ENCODE peak calls at places on chromosomes 2 and 18, in four cellular contexts. One of them, this sample, is unnamed.

GRCh38 chr2:212282596-212283330 is 255.8 kb downstream of the ERBB4 start:
- DNase-seq in HCT116: no peak
- DNase-seq in HepG2: no peak
- DNase-seq in SK-N-MC: no peak
- DNase-seq in this sample: no peak

GRCh38 chr18:25459814-25460213 is 107.8 kb upstream of the ZNF521 start:
- DNase-seq in HCT116: no peak
- DNase-seq in HepG2: no peak
- DNase-seq in SK-N-MC: no peak
- DNase-seq in this sample: no peak

GRCh38 chr2:223696719-223697118 is 94.6 kb upstream of the SCG2 start:
- DNase-seq in SK-N-MC: no peak
- DNase-seq in HCT116: peak
- DNase-seq in HepG2: peak
- DNase-seq in this sample: no peak

GRCh38 chr2:58541511-58541910 is 300.4 kb upstream of the FANCL start:
- DNase-seq in SK-N-MC: no peak
- DNase-seq in HCT116: no peak
- DNase-seq in HepG2: no peak
- DNase-seq in this sample: no peak

GRCh38 chr2:144645055-144645778 is 125.3 kb upstream of the ZEB2 start:
- DNase-seq in HCT116: no peak
- DNase-seq in HepG2: no peak
- DNase-seq in SK-N-MC: no peak
- DNase-seq in this sample: no peak

GRCh38 chr2:72271276-72271614 is 123.6 kb upstream of the CYP26B1 start:
- DNase-seq in HCT116: no peak
- DNase-seq in SK-N-MC: no peak
- DNase-seq in HepG2: no peak
- DNase-seq in this sample: no peak

GRCh38 chr2:131092409-131093065 is 723 bp downstream of the FAM168B start:
- DNase-seq in SK-N-MC: no peak
- DNase-seq in HepG2: no peak
- DNase-seq in HCT116: no peak
- DNase-seq in this sample: no peak

GRCh38 chr2:43490387-43490786 is 105.5 kb downstream of the THADA start:
- DNase-seq in HCT116: no peak
- DNase-seq in SK-N-MC: no peak
- DNase-seq in HepG2: no peak
- DNase-seq in this sample: no peak

GRCh38 chr18:59276047-59276446 is 2.8 kb upstream of the RAX start:
- DNase-seq in SK-N-MC: no peak
- DNase-seq in HepG2: no peak
- DNase-seq in HCT116: no peak
- DNase-seq in this sample: no peak

GRCh38 chr18:62009521-62009920 is 116.7 kb upstream of the RNF152 start:
- DNase-seq in SK-N-MC: no peak
- DNase-seq in HepG2: no peak
- DNase-seq in HCT116: no peak
- DNase-seq in this sample: no peak

GRCh38 chr2:225008935-225009334 is 33.3 kb downstream of the DOCK10 start:
- DNase-seq in HCT116: peak
- DNase-seq in HepG2: peak
- DNase-seq in SK-N-MC: no peak
- DNase-seq in this sample: no peak

GRCh38 chr2:238504181-238504711 is 77.5 kb downstream of the ASB1 start:
- DNase-seq in HepG2: no peak
- DNase-seq in HCT116: no peak
- DNase-seq in SK-N-MC: no peak
- DNase-seq in this sample: no peak

GRCh38 chr2:214575030-214575949 is 164.4 kb downstream of the VWC2L start:
- DNase-seq in HepG2: no peak
- DNase-seq in HCT116: no peak
- DNase-seq in SK-N-MC: no peak
- DNase-seq in this sample: no peak

GRCh38 chr18:34709104-34709503 is 994 bp upstream of the DTNA start:
- DNase-seq in HepG2: peak
- DNase-seq in HCT116: no peak
- DNase-seq in SK-N-MC: no peak
- DNase-seq in this sample: no peak

GRCh38 chr2:215784371-215784783 is 229.0 kb downstream of the MREG start:
- DNase-seq in SK-N-MC: no peak
- DNase-seq in HepG2: no peak
- DNase-seq in HCT116: no peak
- DNase-seq in this sample: no peak

GRCh38 chr2:235861383-235861782 is 306.8 kb downstream of the GBX2 start:
- DNase-seq in HCT116: no peak
- DNase-seq in HepG2: no peak
- DNase-seq in SK-N-MC: no peak
- DNase-seq in this sample: no peak

GRCh38 chr2:21617885-21618434 is 494.2 kb downstream of the TDRD15 start:
- DNase-seq in HCT116: no peak
- DNase-seq in SK-N-MC: no peak
- DNase-seq in HepG2: no peak
- DNase-seq in this sample: no peak

GRCh38 chr18:3579701-3580100 is 129.7 kb downstream of the TGIF1 start:
- DNase-seq in SK-N-MC: no peak
- DNase-seq in HepG2: no peak
- DNase-seq in HCT116: no peak
- DNase-seq in this sample: no peak

GRCh38 chr2:133194777-133195335 is 373.4 kb downstream of the NCKAP5 start:
- DNase-seq in HCT116: no peak
- DNase-seq in HepG2: no peak
- DNase-seq in SK-N-MC: no peak
- DNase-seq in this sample: no peak

GRCh38 chr2:190459881-190460280 is 51.7 kb downstream of the MFSD6 start:
- DNase-seq in HCT116: no peak
- DNase-seq in SK-N-MC: no peak
- DNase-seq in HepG2: no peak
- DNase-seq in this sample: no peak

GRCh38 chr18:2855560-2856350 is 8.9 kb downstream of the EMILIN2 start:
- DNase-seq in HCT116: no peak
- DNase-seq in SK-N-MC: no peak
- DNase-seq in HepG2: peak
- DNase-seq in this sample: no peak

GRCh38 chr2:45085487-45085886 is 76.2 kb upstream of the SIX2 start:
- DNase-seq in HCT116: no peak
- DNase-seq in HepG2: no peak
- DNase-seq in SK-N-MC: no peak
- DNase-seq in this sample: no peak

GRCh38 chr18:6561893-6562292 is 147.2 kb upstream of the L3MBTL4 start:
- DNase-seq in HepG2: no peak
- DNase-seq in SK-N-MC: no peak
- DNase-seq in HCT116: no peak
- DNase-seq in this sample: no peak

GRCh38 chr2:165801176-165801575 is 7.1 kb upstream of the GALNT3 start:
- DNase-seq in HepG2: no peak
- DNase-seq in SK-N-MC: no peak
- DNase-seq in HCT116: no peak
- DNase-seq in this sample: no peak

GRCh38 chr2:212892193-212892592 is 259.2 kb downstream of the IKZF2 start:
- DNase-seq in SK-N-MC: no peak
- DNase-seq in HCT116: peak
- DNase-seq in HepG2: peak
- DNase-seq in this sample: no peak

GRCh38 chr2:174012347-174013309 is 47.5 kb upstream of the SP3 start:
- DNase-seq in SK-N-MC: no peak
- DNase-seq in HCT116: no peak
- DNase-seq in HepG2: no peak
- DNase-seq in this sample: peak

GRCh38 chr2:157782057-157782845 is 93.9 kb downstream of the ACVR1 start:
- DNase-seq in SK-N-MC: no peak
- DNase-seq in HCT116: no peak
- DNase-seq in HepG2: peak
- DNase-seq in this sample: no peak

GRCh38 chr2:60312618-60313017 is 240.8 kb downstream of the BCL11A start:
- DNase-seq in HepG2: no peak
- DNase-seq in SK-N-MC: no peak
- DNase-seq in HCT116: no peak
- DNase-seq in this sample: peak

GRCh38 chr2:59691518-59692190 is 861.8 kb downstream of the BCL11A start:
- DNase-seq in HepG2: peak
- DNase-seq in SK-N-MC: no peak
- DNase-seq in HCT116: no peak
- DNase-seq in this sample: no peak

GRCh38 chr2:48601349-48601748 is 16.3 kb upstream of the GTF2A1L start:
- DNase-seq in SK-N-MC: no peak
- DNase-seq in HCT116: peak
- DNase-seq in HepG2: peak
- DNase-seq in this sample: no peak

GRCh38 chr2:112665113-112665780 is 19.5 kb downstream of the SLC20A1 start:
- DNase-seq in HepG2: no peak
- DNase-seq in HCT116: no peak
- DNase-seq in SK-N-MC: no peak
- DNase-seq in this sample: no peak
- TF ChIP-seq POLR2AphosphoS5 in HepG2: no peak
- TF ChIP-seq POLR2AphosphoS5 in HCT116: peak
- TF ChIP-seq POLR2AphosphoS5 in SK-N-MC: no peak
- TF ChIP-seq POLR2AphosphoS5 in this sample: no peak

GRCh38 chr2:69588403-69588802 is 55.1 kb downstream of the AAK1 start:
- DNase-seq in HCT116: no peak
- DNase-seq in SK-N-MC: no peak
- DNase-seq in HepG2: no peak
- DNase-seq in this sample: no peak
- TF ChIP-seq POLR2AphosphoS5 in HCT116: no peak
- TF ChIP-seq POLR2AphosphoS5 in SK-N-MC: no peak
- TF ChIP-seq POLR2AphosphoS5 in HepG2: no peak
- TF ChIP-seq POLR2AphosphoS5 in this sample: no peak

DNA sequence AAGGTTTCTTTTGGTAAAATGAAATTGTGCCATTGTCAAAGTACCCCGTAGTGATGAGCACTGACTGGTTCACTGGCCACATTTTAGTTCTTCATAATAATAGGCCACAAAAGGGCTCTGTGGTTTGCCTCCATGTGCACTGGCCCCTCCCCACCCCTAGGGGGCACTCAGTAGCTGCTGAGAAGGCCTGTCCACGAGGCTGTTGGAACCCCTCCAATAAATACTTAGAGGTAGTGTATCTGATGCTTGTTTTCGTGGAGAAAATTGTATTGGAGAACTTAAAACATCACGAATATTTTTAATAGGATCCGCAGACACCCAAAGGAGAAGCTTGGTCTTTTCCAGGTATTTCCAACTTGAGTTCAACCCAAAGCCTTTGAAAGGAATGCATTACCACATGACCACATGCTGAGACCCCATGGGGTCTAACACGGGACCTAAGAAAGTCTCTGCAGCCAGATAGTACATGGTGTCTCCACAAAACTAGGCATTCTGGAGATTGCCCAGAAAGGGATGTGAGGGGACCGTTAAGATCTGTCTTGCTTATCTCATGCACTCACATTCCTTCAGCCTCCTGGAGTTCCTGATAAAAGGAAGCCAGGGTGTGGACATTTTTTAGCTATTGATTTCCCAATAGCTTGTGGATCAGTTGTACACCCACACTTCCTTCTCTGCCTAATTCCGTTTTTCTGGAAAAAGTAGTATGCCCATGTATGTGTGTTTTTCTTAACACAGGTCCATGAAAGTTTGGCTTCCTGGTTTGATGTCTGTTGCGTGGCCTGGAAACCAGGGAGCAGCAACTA is 28.5 kb upstream of the NOSTRIN start:
- DNase-seq in HCT116: peak
- DNase-seq in SK-N-MC: no peak
- DNase-seq in HepG2: peak
- DNase-seq in this sample: peak
- TF ChIP-seq POLR2AphosphoS5 in HCT116: peak
- TF ChIP-seq POLR2AphosphoS5 in SK-N-MC: no peak
- TF ChIP-seq POLR2AphosphoS5 in HepG2: no peak
- TF ChIP-seq POLR2AphosphoS5 in this sample: no peak

GRCh38 chr2:73868204-73868978 is 24.4 kb upstream of the ACTG2 start:
- DNase-seq in HepG2: no peak
- DNase-seq in SK-N-MC: no peak
- DNase-seq in HCT116: no peak
- DNase-seq in this sample: no peak

DNA sequence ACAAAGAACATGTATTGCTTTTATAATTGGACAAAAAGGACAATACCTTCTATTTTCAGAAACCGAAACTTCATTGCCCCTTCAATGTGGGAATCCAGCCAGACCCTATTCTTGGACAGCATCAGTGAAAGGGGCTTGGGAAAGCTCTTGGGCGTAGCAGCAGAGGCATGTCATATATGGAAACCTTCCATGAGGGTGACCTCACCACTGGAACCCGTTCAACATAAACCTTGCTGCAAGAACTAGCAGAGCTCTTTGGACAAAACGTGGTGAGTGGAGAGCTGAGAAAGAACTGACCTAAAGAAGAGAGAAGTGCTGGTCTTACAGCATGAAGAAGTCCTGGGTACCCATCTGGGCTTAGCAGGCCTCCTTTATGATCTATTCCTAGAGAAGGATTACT is 22.7 kb upstream of the ACTG2 start:
- DNase-seq in SK-N-MC: no peak
- DNase-seq in HCT116: no peak
- DNase-seq in HepG2: no peak
- DNase-seq in this sample: no peak
- TF ChIP-seq POLR2AphosphoS5 in SK-N-MC: no peak
- TF ChIP-seq POLR2AphosphoS5 in HCT116: no peak
- TF ChIP-seq POLR2AphosphoS5 in HepG2: no peak
- TF ChIP-seq POLR2AphosphoS5 in this sample: no peak

DNA sequence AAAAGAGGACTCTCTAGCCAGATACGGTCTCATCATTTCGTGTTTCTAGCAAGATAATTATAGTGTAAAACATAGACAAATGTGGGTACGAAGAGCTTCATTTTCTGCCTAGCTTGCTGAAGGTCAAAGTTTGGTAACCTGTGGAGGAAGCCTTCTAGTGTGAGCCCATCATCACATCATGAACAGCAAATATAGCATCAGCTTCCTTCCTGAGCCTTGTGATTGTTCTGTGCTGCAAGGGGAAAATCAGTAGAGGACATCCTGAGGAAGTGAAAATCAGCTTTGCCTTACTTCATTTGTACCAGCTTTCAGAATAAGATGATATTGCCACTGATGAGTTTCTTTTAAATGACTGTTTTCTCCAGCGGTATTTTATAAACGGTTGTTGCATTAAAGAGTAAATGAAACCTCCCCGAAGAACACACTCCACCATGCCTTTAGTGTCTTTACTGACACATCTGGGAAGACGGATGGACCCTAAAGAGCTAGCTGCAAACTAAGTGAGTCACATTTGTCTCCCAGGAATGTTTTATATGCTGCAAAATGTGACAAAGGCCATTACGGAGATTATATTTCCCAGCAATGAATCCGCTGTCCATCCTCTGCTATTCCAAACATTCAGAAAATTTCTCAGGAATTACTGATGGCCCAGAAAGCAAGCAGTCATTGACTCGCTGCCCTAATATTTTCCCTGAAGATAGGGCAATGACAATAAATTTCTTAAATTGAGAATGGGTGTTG is 1272.9 kb downstream of the SUCLG1 start:
- DNase-seq in HepG2: no peak
- DNase-seq in SK-N-MC: no peak
- DNase-seq in HCT116: no peak
- DNase-seq in this sample: no peak
- TF ChIP-seq POLR2AphosphoS5 in HepG2: no peak
- TF ChIP-seq POLR2AphosphoS5 in SK-N-MC: no peak
- TF ChIP-seq POLR2AphosphoS5 in HCT116: no peak
- TF ChIP-seq POLR2AphosphoS5 in this sample: no peak

GRCh38 chr2:136113767-136114070 is 4.2 kb downstream of the CXCR4 start:
- DNase-seq in HCT116: no peak
- DNase-seq in HepG2: no peak
- DNase-seq in SK-N-MC: no peak
- DNase-seq in this sample: no peak
- TF ChIP-seq POLR2AphosphoS5 in HCT116: no peak
- TF ChIP-seq POLR2AphosphoS5 in HepG2: no peak
- TF ChIP-seq POLR2AphosphoS5 in SK-N-MC: no peak
- TF ChIP-seq POLR2AphosphoS5 in this sample: peak

GRCh38 chr2:99088017-99088416 is 53.5 kb upstream of the C2orf15 start:
- DNase-seq in HCT116: no peak
- DNase-seq in HepG2: no peak
- DNase-seq in SK-N-MC: no peak
- DNase-seq in this sample: no peak
- TF ChIP-seq POLR2AphosphoS5 in HCT116: no peak
- TF ChIP-seq POLR2AphosphoS5 in HepG2: no peak
- TF ChIP-seq POLR2AphosphoS5 in SK-N-MC: no peak
- TF ChIP-seq POLR2AphosphoS5 in this sample: no peak